ENCODE peak calls at places on chromosomes 13 and 19, in five cellular contexts. D is H1, C is K562, V is HepG2, Q is GM12878. O is an unnamed sample.

GRCh38 chr13:49495783-49496762 is at the start of gene PHF11:
- DNase-seq in D (no peak), C (peak; percentile 81), V (peak; percentile 63), Q (peak; percentile 65), O (no peak)

GRCh38 chr19:48868196-48868886 is at the start of gene PLEKHA4:
- DNase-seq in D (no peak), C (peak; percentile 64), V (no peak), Q (no peak), O (no peak)

GRCh38 chr19:38692458-38693379 is 45.3 kb downstream of the ACTN4 start:
- DNase-seq in D (no peak), C (no peak), V (no peak), Q (no peak), O (no peak)

GRCh38 chr13:51887441-51887840 is 25.7 kb downstream of the CCDC70 start:
- DNase-seq in D (no peak), C (no peak), V (no peak), Q (no peak), O (no peak)

GRCh38 chr13:45518525-45519235 is 53.9 kb downstream of the COG3 start:
- DNase-seq in D (no peak), C (no peak), V (no peak), Q (no peak), O (no peak)

GRCh38 chr13:76886292-76887061 is at the start of gene KCTD12:
- DNase-seq in D (peak; percentile 19), C (peak; percentile 58), V (no peak), Q (no peak), O (peak; percentile 24)

GRCh38 chr13:94515911-94516310 is 36.4 kb upstream of the DCT start:
- DNase-seq in D (no peak), C (peak; percentile 6), V (no peak), Q (no peak), O (no peak)

GRCh38 chr19:42201489-42202289 is 15.8 kb downstream of the DEDD2 start:
- DNase-seq in D (no peak), C (no peak), V (no peak), Q (peak; percentile 68), O (no peak)

GRCh38 chr13:101654916-101655315 is 202.4 kb downstream of the ITGBL1 start:
- DNase-seq in D (no peak), C (no peak), V (no peak), Q (no peak), O (no peak)

GRCh38 chr13:109904218-109904617 is 117.8 kb upstream of the IRS2 start:
- DNase-seq in D (no peak), C (peak; percentile 16), V (no peak), Q (no peak), O (peak; percentile 44)

GRCh38 chr13:113897161-113897560 is 33.3 kb upstream of the GAS6 start:
- DNase-seq in D (no peak), C (no peak), V (peak; percentile 3), Q (no peak), O (no peak)

GRCh38 chr19:50790365-50790825 is at the start of gene ACP4:
- DNase-seq in D (no peak), C (no peak), V (no peak), Q (no peak), O (no peak)

DNA sequence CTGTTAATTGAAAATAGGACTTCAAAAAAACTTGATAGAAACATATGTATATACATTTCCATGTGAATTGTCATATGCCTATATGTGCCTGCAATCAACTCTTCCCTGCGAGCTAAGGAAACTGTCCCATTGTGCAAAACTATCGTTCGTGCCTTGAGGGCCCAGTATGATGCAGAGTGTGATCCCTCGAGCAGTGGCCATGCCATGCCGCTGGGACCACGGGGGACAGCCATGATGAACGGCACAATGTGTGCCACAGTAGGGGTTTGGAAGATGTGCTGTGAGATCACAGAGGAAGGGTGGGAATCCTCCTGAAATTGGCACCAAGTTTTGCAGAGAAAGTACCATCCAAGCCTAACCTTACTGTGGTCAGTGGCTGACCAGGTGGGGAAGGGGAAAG is 118.1 kb upstream of the SOX1 start:
- DNase-seq in D (no peak), C (no peak), V (no peak), Q (no peak), O (no peak)
- TF ChIP-seq SRF in D (no peak), C (no peak), V (no peak), Q (no peak), O (no peak)

GRCh38 chr13:30616927-30617314 is 799 bp upstream of the USPL1 start:
- DNase-seq in D (peak; percentile 17), C (peak; percentile 40), V (peak; percentile 90), Q (peak; percentile 61), O (peak; percentile 78)
- TF ChIP-seq SRF in D (no peak), C (no peak), V (no peak), Q (no peak), O (no peak)

GRCh38 chr19:55252760-55253159 is 6.1 kb downstream of the PPP6R1 start:
- DNase-seq in D (no peak), C (no peak), V (no peak), Q (no peak), O (no peak)

GRCh38 chr19:55255618-55256423 is 3.0 kb downstream of the PPP6R1 start:
- DNase-seq in D (no peak), C (peak; percentile 51), V (peak; percentile 47), Q (peak; percentile 39), O (no peak)

GRCh38 chr19:55254625-55254977 is 4.2 kb downstream of the PPP6R1 start:
- DNase-seq in D (no peak), C (no peak), V (no peak), Q (no peak), O (no peak)

GRCh38 chr19:55253264-55253663 is 5.6 kb downstream of the PPP6R1 start:
- DNase-seq in D (no peak), C (no peak), V (no peak), Q (no peak), O (no peak)

DNA sequence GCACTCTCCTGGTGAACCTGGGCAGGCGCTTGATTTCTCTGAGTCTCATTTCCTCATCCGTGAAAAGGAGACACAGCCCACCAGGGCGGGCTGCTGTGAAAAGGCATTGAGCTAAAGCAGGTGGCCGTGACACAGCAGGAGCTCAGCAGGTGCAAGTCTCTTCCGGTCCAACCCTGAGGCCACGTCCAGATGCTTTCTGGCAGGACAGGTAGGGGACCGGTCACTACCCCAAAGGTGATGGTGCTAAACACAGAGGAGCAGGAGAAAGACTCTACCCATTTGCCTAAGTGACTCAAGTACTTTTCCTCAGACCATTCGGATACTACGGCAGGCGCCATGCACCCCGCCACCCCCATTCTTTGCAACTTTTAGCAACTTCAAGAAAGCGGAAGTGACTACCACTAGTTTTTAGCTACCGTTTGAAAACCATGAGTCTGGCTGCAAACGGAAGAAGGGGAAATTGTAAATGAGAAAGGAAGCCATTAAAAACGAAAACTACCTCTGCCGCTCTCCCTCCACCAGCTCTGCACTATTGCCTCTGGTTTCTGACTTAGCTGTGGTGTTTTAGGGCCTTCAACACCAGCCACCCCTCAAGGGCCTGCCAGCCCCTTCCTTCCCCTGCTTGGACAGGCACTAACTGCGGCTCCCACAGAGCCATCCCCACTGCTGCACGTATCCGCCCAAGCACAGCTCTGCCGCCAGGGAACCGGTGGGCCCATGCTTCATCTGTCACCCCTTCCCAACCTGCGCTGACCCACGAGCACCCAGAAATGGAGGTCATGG is 4.8 kb downstream of the PPP6R1 start:
- DNase-seq in D (no peak), C (no peak), V (no peak), Q (peak; percentile 77), O (no peak)
- TF ChIP-seq SRF in D (no peak), C (no peak), V (no peak), Q (no peak), O (no peak)

DNA sequence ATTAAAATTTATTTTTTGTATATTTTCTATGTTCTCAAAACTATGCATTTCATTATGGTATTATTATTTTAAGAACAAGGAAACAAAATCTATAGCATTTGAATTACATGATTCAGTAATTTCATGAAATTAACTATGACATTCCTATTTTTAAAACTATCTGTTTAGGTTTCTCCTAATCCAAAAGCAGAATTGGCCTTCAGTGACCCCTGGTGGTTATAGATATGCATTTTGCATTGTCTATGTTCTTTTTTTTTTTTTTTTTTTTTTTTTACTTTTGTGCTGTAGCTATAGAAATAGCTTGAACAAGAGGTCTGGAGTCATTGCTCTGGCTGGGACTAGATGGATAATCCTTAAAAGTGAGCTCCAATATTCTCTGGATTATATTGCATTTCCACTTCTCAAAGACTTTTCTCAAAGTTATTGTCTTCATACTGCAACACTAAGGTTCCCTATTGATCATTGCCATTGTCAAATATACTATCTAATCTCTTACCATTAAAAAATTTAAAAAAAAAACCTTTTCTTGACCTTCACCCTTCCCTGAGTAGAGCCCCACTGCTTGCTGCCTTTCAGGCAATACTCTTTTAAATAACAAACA is 15.9 kb upstream of the DNAJC3 start:
- DNase-seq in D (no peak), C (peak; percentile 12), V (peak; percentile 51), Q (no peak), O (peak; percentile 28)
- TF ChIP-seq SRF in D (no peak), C (no peak), V (no peak), Q (no peak), O (no peak)

GRCh38 chr19:53639471-53639870 is 7.7 kb downstream of the DPRX start:
- DNase-seq in D (no peak), C (no peak), V (no peak), Q (no peak), O (no peak)
- TF ChIP-seq SRF in D (no peak), C (no peak), V (no peak), Q (no peak), O (no peak)

GRCh38 chr13:75079226-75079625 is 402.7 kb downstream of the TBC1D4 start:
- DNase-seq in D (no peak), C (no peak), V (no peak), Q (no peak), O (no peak)
- TF ChIP-seq SRF in D (no peak), C (no peak), V (no peak), Q (no peak), O (no peak)

GRCh38 chr19:40567750-40568494 is 8.8 kb upstream of the SHKBP1 start:
- DNase-seq in D (no peak), C (no peak), V (no peak), Q (no peak), O (no peak)

GRCh38 chr19:40565910-40566495 is 10.7 kb upstream of the SHKBP1 start:
- DNase-seq in D (no peak), C (no peak), V (no peak), Q (no peak), O (no peak)

GRCh38 chr19:40565355-40565754 is 11.3 kb upstream of the SHKBP1 start:
- DNase-seq in D (no peak), C (no peak), V (no peak), Q (no peak), O (no peak)

GRCh38 chr19:40570313-40571004 is 6.2 kb upstream of the SHKBP1 start:
- DNase-seq in D (peak; percentile 100), C (peak; percentile 97), V (peak; percentile 96), Q (peak; percentile 97), O (peak; percentile 99)

GRCh38 chr19:40567040-40567749 is 9.5 kb upstream of the SHKBP1 start:
- DNase-seq in D (no peak), C (peak; percentile 32), V (no peak), Q (no peak), O (no peak)
- TF ChIP-seq SRF in D (no peak), C (no peak), V (no peak), Q (no peak), O (no peak)

GRCh38 chr19:19426216-19426615 is 20.7 kb downstream of the GATAD2A start:
- DNase-seq in D (no peak), C (no peak), V (no peak), Q (no peak), O (no peak)

GRCh38 chr19:19426799-19427198 is 21.3 kb downstream of the GATAD2A start:
- DNase-seq in D (no peak), C (no peak), V (no peak), Q (no peak), O (no peak)

GRCh38 chr19:19423322-19423721 is 17.8 kb downstream of the GATAD2A start:
- DNase-seq in D (no peak), C (no peak), V (no peak), Q (no peak), O (no peak)

GRCh38 chr19:19427302-19427701 is 21.8 kb downstream of the GATAD2A start:
- DNase-seq in D (no peak), C (no peak), V (no peak), Q (no peak), O (no peak)

GRCh38 chr19:19425170-19425875 is 19.8 kb downstream of the GATAD2A start:
- DNase-seq in D (no peak), C (no peak), V (no peak), Q (no peak), O (no peak)
- TF ChIP-seq SRF in D (no peak), C (no peak), V (no peak), Q (no peak), O (no peak)

O was measured in HCT116.